ENCODE peak calls at places on chromosome 1, in eight cellular contexts. P is pancreas, A is tibial artery, M is A549, B is IMR-90, E is cardiac muscle cell, Y is K562, H is stomach. V is an unnamed sample.

GRCh38 chr1:65964123-65964522 is 171.4 kb downstream of the PDE4B start:
- DNase-seq in M (no peak), P (no peak), A (no peak), E (no peak), H (no peak), B (no peak), Y (no peak), V (no peak)

GRCh38 chr1:31155216-31155806 is 84.4 kb downstream of the NKAIN1 start:
- DNase-seq in M (peak), P (peak), Y (peak), H (peak), B (peak), E (peak), A (peak), V (peak)

GRCh38 chr1:153363641-153364040 is 6.0 kb downstream of the S100A9 start:
- DNase-seq in Y (no peak), P (no peak), B (no peak), A (no peak), M (no peak), E (no peak), H (no peak), V (no peak)

GRCh38 chr1:180934563-180934962 is 21.9 kb downstream of the KIAA1614 start:
- DNase-seq in H (no peak), P (no peak), A (no peak), M (no peak), B (no peak), Y (no peak), E (no peak), V (no peak)

GRCh38 chr1:26218906-26219494 is 15.0 kb upstream of the CEP85 start:
- DNase-seq in P (peak), A (no peak), H (peak), M (no peak), B (no peak), Y (no peak), E (no peak), V (no peak)

GRCh38 chr1:109792056-109792831 is 28.5 kb upstream of the EPS8L3 start:
- DNase-seq in E (peak), P (peak), M (peak), Y (peak), B (peak), A (peak), H (peak), V (peak)

GRCh38 chr1:23422313-23422877 is 2.2 kb downstream of the TCEA3 start:
- DNase-seq in M (no peak), P (peak), A (peak), E (peak), B (peak), H (peak), Y (peak), V (no peak)

GRCh38 chr1:167627865-167628641 is 2.0 kb upstream of the RCSD1 start:
- DNase-seq in M (no peak), H (peak), B (no peak), E (no peak), A (no peak), P (no peak), Y (peak), V (no peak)

GRCh38 chr1:37892151-37893047 is 33.0 kb upstream of the MTF1 start:
- DNase-seq in H (no peak), P (no peak), B (peak), Y (no peak), M (no peak), E (no peak), A (no peak), V (no peak)

DNA sequence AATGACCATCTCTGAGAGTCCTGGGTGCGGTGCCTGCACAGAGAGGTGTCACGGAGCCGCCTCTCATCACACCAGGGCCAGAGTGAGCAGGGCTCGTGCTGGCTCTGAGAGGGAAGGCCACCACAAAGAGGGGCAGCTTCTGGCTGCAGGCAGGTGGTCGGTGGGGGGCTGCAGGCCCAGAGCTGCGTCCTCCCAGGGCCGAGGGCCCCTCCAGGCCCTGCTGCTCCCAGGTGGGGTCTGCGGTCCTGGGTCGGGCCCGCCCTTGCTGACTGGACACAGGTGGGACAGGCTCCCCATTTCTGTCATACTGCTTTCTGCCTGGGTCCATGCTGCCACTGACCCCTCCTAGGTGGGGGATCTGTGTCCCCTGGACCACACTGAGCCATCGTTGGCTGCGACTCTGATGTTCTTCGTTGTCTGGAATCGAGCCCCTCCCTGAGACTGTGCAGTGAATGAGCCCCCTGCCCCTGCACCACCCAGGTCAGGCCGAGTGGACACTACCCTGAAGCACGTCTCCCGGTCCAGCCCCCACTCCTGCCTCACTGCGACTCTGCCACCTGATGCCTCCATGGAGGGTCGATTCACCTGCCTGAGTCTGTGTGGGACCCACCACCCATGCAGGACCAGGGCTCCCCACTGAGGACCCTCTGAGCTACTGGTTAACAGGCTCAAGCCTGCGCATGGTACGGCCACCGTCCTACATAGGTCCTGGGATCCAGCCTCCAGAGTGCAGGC is 332.0 kb upstream of the VAMP3 start:
- DNase-seq in B (no peak), M (no peak), H (no peak), A (no peak), P (no peak), E (no peak), Y (no peak), V (no peak)
- TF ChIP-seq CTCF in B (no peak), M (no peak), H (no peak), A (no peak), P (no peak), E (no peak), Y (no peak), V (no peak)

DNA sequence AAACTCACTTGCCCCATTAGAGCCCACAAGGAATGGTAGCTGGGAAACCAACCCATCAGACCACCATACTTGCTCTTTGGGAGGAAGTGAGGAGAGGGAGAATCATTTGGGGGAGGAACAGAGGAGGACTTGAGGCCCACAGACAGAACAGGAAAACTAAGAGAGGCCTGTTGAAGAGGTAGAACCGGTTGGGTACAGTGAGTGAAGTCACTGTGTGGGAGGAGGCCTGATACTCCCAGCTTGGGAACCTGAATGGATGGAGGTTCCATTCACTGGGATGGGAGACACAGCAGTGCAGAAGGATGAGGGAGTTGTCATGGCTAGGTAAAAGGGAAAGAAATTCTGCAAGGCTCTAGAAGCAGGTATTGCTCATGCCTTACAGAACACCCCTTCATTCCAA is 63.4 kb upstream of the PSEN2 start:
- DNase-seq in B (no peak), E (no peak), A (no peak), M (no peak), P (no peak), Y (no peak), H (no peak), V (no peak)
- TF ChIP-seq CTCF in B (no peak), E (no peak), A (no peak), M (no peak), P (no peak), Y (no peak), H (no peak), V (no peak)

DNA sequence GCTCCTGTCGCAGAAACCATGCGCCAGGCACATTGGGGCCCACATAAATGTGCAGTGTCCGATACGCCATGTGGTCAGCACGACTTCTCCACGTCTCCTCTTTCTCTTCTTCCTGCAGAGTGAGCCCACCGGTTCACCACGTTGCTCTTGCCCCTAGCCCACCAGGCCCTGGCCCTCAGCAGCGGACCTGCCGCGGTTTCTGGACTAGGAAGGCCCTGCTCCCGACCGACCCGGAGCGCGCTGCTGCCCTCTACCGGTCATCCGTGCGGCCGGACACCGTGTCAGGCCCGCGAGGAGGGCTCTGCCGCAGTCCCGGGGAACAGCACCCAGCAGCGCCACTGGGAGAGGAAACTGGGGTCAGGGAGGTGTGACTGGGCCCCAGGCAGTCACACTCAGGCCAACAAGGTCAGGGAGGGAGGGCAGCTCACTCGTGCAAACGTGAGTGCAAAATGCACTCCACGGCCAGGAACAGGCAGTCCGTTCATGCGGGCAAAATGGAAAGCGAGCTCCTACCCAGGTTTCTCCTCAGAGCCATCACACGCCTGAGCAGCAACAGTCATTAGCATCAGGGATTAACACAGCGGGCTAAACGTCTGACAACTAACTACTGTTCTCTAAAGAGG is 13.7 kb downstream of the TLR5 start:
- DNase-seq in A (peak), M (peak), Y (peak), B (peak), H (peak), P (peak), E (peak), V (peak)
- TF ChIP-seq CTCF in A (peak), M (peak), Y (peak), B (peak), H (no peak), P (peak), E (peak), V (peak)

GRCh38 chr1:213993929-213994328 is 6.2 kb downstream of the PROX1 start:
- DNase-seq in E (no peak), A (no peak), H (no peak), B (no peak), Y (no peak), M (no peak), P (no peak), V (no peak)
- TF ChIP-seq CTCF in E (no peak), A (no peak), H (no peak), B (no peak), Y (no peak), M (no peak), P (no peak), V (no peak)

DNA sequence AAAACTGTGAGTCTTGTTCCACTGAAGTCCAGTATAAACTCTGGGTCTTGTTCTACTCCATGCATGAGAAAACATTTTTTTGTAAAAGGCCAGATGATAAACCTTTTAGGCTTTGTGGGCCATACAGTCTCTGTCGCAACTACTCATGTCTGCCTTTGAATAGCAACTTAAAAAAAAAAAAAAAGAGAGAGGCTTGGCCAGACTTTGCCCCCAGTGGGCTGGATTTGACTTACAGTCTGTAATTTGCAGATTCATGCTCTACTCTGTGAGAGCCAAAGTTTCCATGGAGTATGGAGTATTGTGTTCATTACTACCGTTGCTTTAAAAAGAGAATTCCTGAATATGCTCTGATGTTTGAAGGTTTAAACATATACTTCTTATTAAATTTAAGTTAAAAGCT is 654.9 kb upstream of the PKN2 start:
- DNase-seq in H (no peak), B (peak), M (peak), E (peak), P (no peak), Y (no peak), A (no peak), V (no peak)
- TF ChIP-seq CTCF in H (no peak), B (no peak), M (no peak), E (peak), P (no peak), Y (no peak), A (no peak), V (peak)

DNA sequence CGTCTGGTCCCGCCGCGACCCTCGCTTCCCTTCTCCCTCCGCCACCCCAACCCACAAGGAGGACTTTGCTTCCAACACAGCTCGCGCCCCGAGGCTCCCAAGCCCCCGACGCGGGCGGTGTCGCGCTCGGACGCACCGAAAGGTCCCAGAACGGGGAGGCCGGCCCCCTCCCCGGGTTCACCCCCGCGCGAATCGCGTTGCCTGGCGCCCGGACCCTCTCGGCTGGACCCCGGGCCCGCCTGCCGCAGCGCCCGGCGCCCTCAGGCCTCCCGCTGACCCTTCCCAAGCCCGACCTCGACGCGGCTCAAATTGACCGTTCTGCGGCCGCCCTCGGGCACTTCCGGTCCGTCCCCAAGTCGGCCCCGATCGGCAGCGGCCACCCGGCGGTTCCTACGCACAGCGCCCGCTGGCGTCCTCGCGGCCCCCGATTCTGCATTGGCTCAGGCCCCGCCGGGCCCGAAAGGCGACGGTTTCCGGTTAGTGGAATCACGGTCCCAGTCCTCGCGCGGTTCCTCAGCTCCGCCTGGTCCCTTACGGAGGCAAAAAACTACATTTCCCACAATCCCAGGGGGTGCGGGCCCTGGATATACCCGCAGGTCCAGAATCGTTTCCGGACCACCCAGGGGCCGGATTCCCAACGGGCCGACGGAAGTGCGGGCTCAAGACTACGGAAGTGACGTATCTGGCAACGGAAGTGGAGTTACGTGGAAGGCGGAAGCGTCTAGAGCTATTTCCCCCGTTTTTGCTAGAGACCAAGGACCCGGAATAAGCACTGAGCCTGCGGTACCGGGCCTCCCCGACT is at the start of gene AURKAIP1:
- DNase-seq in A (peak), Y (peak), B (peak), E (peak), H (peak), M (peak), P (peak), V (peak)
- TF ChIP-seq CTCF in A (peak), Y (peak), B (peak), E (peak), H (no peak), M (no peak), P (peak), V (no peak)

DNA sequence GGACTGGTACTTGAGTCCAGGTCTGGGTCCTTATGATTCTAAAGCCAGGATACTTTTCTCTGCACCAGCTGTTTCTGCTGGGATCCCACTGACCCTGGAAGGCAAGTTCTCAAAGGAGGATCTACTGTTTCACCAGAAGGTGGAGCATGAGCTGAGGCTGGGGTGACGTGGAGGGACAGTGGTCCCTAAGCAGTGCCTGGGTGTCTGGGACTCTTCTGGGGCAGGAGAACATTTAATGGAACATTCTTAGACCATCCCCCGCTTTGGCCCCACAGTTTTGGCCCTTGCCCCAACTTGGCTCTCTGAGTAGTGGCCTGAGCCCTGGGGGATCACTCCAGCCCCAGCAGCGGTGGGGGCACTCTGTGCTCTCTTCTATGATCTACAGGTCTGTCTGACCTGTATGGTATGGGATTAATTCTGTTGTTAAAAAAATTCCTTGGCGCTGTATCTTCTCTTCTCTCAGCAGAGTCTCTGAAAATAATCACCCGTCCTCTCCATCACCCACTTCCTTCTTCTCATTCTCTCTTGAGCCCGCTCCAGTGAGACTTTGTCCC is 60.3 kb upstream of the CSF3R start:
- DNase-seq in P (no peak), Y (no peak), A (no peak), E (peak), M (no peak), B (no peak), H (no peak), V (peak)
- TF ChIP-seq CTCF in P (no peak), Y (peak), A (no peak), E (peak), M (no peak), B (no peak), H (no peak), V (peak)

V was measured in endothelial cell.